ENCODE peak calls at places on chromosomes 11 and 22, in five cellular contexts. U is GM12878, H is A549, Y is HCT116, C is HepG2. M is an unnamed sample.

GRCh38 chr11:35237860-35238715 is 99.1 kb downstream of the CD44 start:
- DNase-seq in U (peak; percentile 35), Y (peak; percentile 80), C (peak; percentile 47), H (peak; percentile 72), M (peak; percentile 78)

GRCh38 chr22:39212721-39213376 is 31.9 kb downstream of the PDGFB start:
- DNase-seq in H (peak; percentile 69), C (peak; percentile 52), U (no peak), Y (peak; percentile 56), M (no peak)

GRCh38 chr11:11444027-11444799 is 91.2 kb upstream of the CSNK2A3 start:
- DNase-seq in C (no peak), Y (no peak), U (no peak), H (no peak), M (no peak)

GRCh38 chr11:15627560-15627959 is 512.8 kb downstream of the INSC start:
- DNase-seq in H (no peak), C (no peak), Y (no peak), U (no peak), M (no peak)

GRCh38 chr22:48320048-48320655 is 1507.5 kb downstream of the BRD1 start:
- DNase-seq in Y (no peak), U (no peak), C (no peak), H (no peak), M (no peak)

GRCh38 chr22:46734830-46735453 is 3.1 kb downstream of the CERK start:
- DNase-seq in C (no peak), U (peak; percentile 56), Y (no peak), H (no peak), M (peak; percentile 84)

GRCh38 chr22:37647928-37648327 is 8.5 kb downstream of the SH3BP1 start:
- DNase-seq in U (no peak), H (peak; percentile 36), C (no peak), Y (peak; percentile 81), M (no peak)

GRCh38 chr11:64152841-64153691 is 12.8 kb downstream of the MACROD1 start:
- DNase-seq in C (peak; percentile 15), H (peak; percentile 45), Y (no peak), U (no peak), M (peak; percentile 47)

GRCh38 chr11:8249482-8249881 is 14.2 kb downstream of the LMO1 start:
- DNase-seq in U (no peak), C (no peak), H (no peak), Y (no peak), M (no peak)

GRCh38 chr11:112174789-112175595 is at the start of gene BCO2:
- DNase-seq in U (no peak), Y (peak; percentile 52), H (peak; percentile 71), C (peak; percentile 70), M (no peak)

GRCh38 chr11:119389611-119390254 is 8.2 kb upstream of the USP2 start:
- DNase-seq in U (no peak), C (no peak), H (no peak), Y (no peak), M (no peak)

GRCh38 chr11:22792497-22792896 is 37.1 kb downstream of the SVIP start:
- DNase-seq in Y (peak; percentile 83), C (peak; percentile 94), H (peak; percentile 69), U (no peak), M (no peak)

GRCh38 chr11:34987617-34988016 is 71.2 kb downstream of the PDHX start:
- DNase-seq in U (no peak), Y (no peak), H (no peak), C (no peak), M (no peak)

GRCh38 chr11:119185916-119186634 is 800 bp downstream of the NHERF4 start:
- DNase-seq in U (no peak), Y (no peak), H (no peak), C (no peak), M (no peak)

GRCh38 chr22:31036671-31037550 is 44.2 kb upstream of the SMTN start:
- DNase-seq in Y (no peak), H (peak; percentile 60), C (no peak), U (no peak), M (no peak)

GRCh38 chr11:65851083-65851579 is 6.8 kb downstream of the CFL1 start:
- DNase-seq in C (no peak), U (no peak), Y (no peak), H (peak; percentile 72), M (peak; percentile 53)

GRCh38 chr22:43798492-43798891 is 13.6 kb downstream of the EFCAB6 start:
- DNase-seq in Y (no peak), H (no peak), U (peak; percentile 60), C (no peak), M (no peak)

GRCh38 chr11:33324211-33324985 is 67.2 kb downstream of the HIPK3 start:
- DNase-seq in U (no peak), Y (no peak), C (no peak), H (no peak), M (no peak)

GRCh38 chr11:33321483-33321882 is 64.3 kb downstream of the HIPK3 start:
- DNase-seq in H (no peak), Y (no peak), U (no peak), C (no peak), M (no peak)

GRCh38 chr11:33329705-33330329 is 72.6 kb downstream of the HIPK3 start:
- DNase-seq in U (no peak), H (peak; percentile 76), Y (peak; percentile 48), C (peak; percentile 50), M (peak; percentile 37)

GRCh38 chr11:33323421-33323820 is 66.2 kb downstream of the HIPK3 start:
- DNase-seq in H (no peak), C (no peak), Y (no peak), U (no peak), M (no peak)

GRCh38 chr11:33325456-33325855 is 68.3 kb downstream of the HIPK3 start:
- DNase-seq in H (no peak), U (no peak), C (no peak), Y (no peak), M (no peak)
- TF ChIP-seq REST in H (no peak), U (no peak), C (no peak), Y (no peak), M (no peak)

GRCh38 chr22:24433868-24434471 is 6.6 kb downstream of the ADORA2A start:
- DNase-seq in C (no peak), U (peak; percentile 90), H (no peak), Y (no peak), M (peak; percentile 84)
- TF ChIP-seq CTCF in C (no peak), U (no peak), H (no peak), Y (no peak), M (no peak)

GRCh38 chr11:69865707-69866106 is 46.5 kb upstream of the FGF3 start:
- DNase-seq in Y (no peak), U (no peak), H (no peak), C (no peak), M (no peak)
- TF ChIP-seq REST in Y (no peak), U (no peak), H (no peak), C (no peak), M (no peak)

GRCh38 chr11:87405843-87406242 is 368.1 kb downstream of the TMEM135 start:
- DNase-seq in Y (no peak), U (no peak), H (no peak), C (no peak), M (no peak)
- TF ChIP-seq CTCF in Y (no peak), U (no peak), H (no peak), C (no peak), M (no peak)

GRCh38 chr22:40534379-40535188 is 101.9 kb downstream of the MRTFA start:
- DNase-seq in U (peak; percentile 53), H (no peak), C (no peak), Y (no peak), M (peak; percentile 60)
- TF ChIP-seq REST in U (no peak), H (no peak), C (no peak), Y (no peak), M (no peak)

M was measured in HL-60.